ENCODE peak calls at places on chromosome 10, in five cellular contexts. A is Karpas-422, D is H9, V is H1, G is mammary epithelial cell. J is an unnamed sample. For H3K9me3, the result is how much of the 10 kb centered on the place peaks cover.

GRCh38 chr10:126663328-126663727 is 7.2 kb downstream of the C10orf90 start:
- DNase-seq in A (no peak), G (no peak), V (no peak), D (no peak), J (peak)

GRCh38 chr10:103021897-103022286 is 103.8 kb downstream of the CNNM2 start:
- DNase-seq in G (peak), D (no peak), A (no peak), V (no peak), J (no peak)

GRCh38 chr10:132103116-132103910 is 37.6 kb downstream of the JAKMIP3 start:
- DNase-seq in D (no peak), A (no peak), G (no peak), V (no peak), J (no peak)

GRCh38 chr10:3708830-3709229 is 76.2 kb downstream of the KLF6 start:
- DNase-seq in A (no peak), D (no peak), G (no peak), V (no peak), J (no peak)

GRCh38 chr10:63976538-63976937 is 455.3 kb downstream of the REEP3 start:
- DNase-seq in G (peak), V (no peak), A (peak), D (peak), J (no peak)

GRCh38 chr10:6647811-6648526 is 67.9 kb upstream of the PRKCQ start:
- DNase-seq in G (peak), A (peak), D (peak), V (peak), J (no peak)

GRCh38 chr10:105206616-105207015 is 565.5 kb downstream of the SORCS3 start:
- DNase-seq in D (no peak), A (no peak), G (no peak), V (no peak), J (no peak)

GRCh38 chr10:88401671-88402347 is 181.3 kb downstream of the RNLS start:
- DNase-seq in A (no peak), V (no peak), G (peak), D (no peak), J (no peak)

GRCh38 chr10:79404231-79404609 is 41.2 kb downstream of the ZCCHC24 start:
- DNase-seq in D (no peak), G (peak), A (no peak), V (no peak), J (peak)

GRCh38 chr10:127797339-127797738 is 60.4 kb downstream of the FOXI2 start:
- DNase-seq in G (no peak), D (peak), V (peak), A (no peak), J (no peak)

GRCh38 chr10:101001225-101002035 is 1.8 kb downstream of the LZTS2 start:
- DNase-seq in V (no peak), D (no peak), A (no peak), G (peak), J (peak)

GRCh38 chr10:50558368-50558767 is 65.4 kb downstream of the SGMS1 start:
- DNase-seq in D (no peak), G (no peak), V (no peak), A (no peak), J (no peak)

GRCh38 chr10:6045600-6046457 is 16.3 kb downstream of the IL2RA start:
- DNase-seq in A (no peak), V (no peak), G (no peak), D (no peak), J (peak)

GRCh38 chr10:91804126-91804510 is 5.9 kb downstream of the TNKS2 start:
- DNase-seq in G (no peak), A (no peak), D (no peak), V (no peak), J (no peak)

GRCh38 chr10:89367529-89367928 is 10.3 kb upstream of the IFIT1B start:
- DNase-seq in G (no peak), V (no peak), A (no peak), D (no peak), J (no peak)

GRCh38 chr10:79274279-79275104 is 72.8 kb upstream of the PPIF start:
- DNase-seq in G (peak), V (no peak), A (no peak), D (no peak), J (peak)

GRCh38 chr10:101035314-101035713 is 4.3 kb downstream of the SFXN3 start:
- DNase-seq in V (no peak), A (no peak), G (no peak), D (no peak), J (no peak)

GRCh38 chr10:97718659-97719142 is 5.2 kb downstream of the MARVELD1 start:
- DNase-seq in A (no peak), D (no peak), G (peak), V (no peak), J (peak)

GRCh38 chr10:127921075-127921750 is 14.3 kb downstream of the PTPRE start:
- DNase-seq in A (no peak), D (no peak), G (no peak), V (no peak), J (peak)

GRCh38 chr10:132849546-132850031 is 63.6 kb upstream of the NKX6-2 start:
- DNase-seq in V (no peak), A (no peak), D (peak), G (no peak), J (peak)

GRCh38 chr10:13099144-13099665 is 758 bp upstream of the OPTN start:
- DNase-seq in V (peak), D (peak), G (peak), A (no peak), J (peak)

GRCh38 chr10:127694580-127695193 is 42.3 kb upstream of the FOXI2 start:
- DNase-seq in D (peak), A (peak), G (peak), V (peak), J (no peak)

GRCh38 chr10:69344591-69345244 is 66.4 kb downstream of the HK1 start:
- DNase-seq in G (no peak), D (no peak), V (no peak), A (peak), J (no peak)

GRCh38 chr10:29104661-29105369 is 184.1 kb upstream of the LYZL1 start:
- DNase-seq in A (no peak), D (no peak), G (no peak), V (no peak), J (no peak)

GRCh38 chr10:30433779-30434272 is at the start of gene MAP3K8:
- DNase-seq in V (peak), G (peak), D (peak), A (peak), J (peak)

GRCh38 chr10:92901819-92902234 is 53.5 kb downstream of the EXOC6 start:
- DNase-seq in G (no peak), D (no peak), V (no peak), A (no peak), J (no peak)

GRCh38 chr10:122162566-122163181 is 108.4 kb upstream of the BTBD16 start:
- DNase-seq in D (no peak), A (no peak), G (no peak), V (no peak), J (no peak)

GRCh38 chr10:23525406-23525805 is 86.5 kb downstream of the OTUD1 start:
- DNase-seq in A (peak), G (peak), D (no peak), V (no peak), J (no peak)

GRCh38 chr10:92110039-92110794 is 180.7 kb downstream of the CPEB3 start:
- DNase-seq in D (no peak), A (no peak), G (peak), V (no peak), J (no peak)

GRCh38 chr10:43846187-43846680 is 197.6 kb upstream of the ZNF32 start:
- DNase-seq in G (no peak), D (no peak), V (no peak), A (no peak), J (no peak)

GRCh38 chr10:52308251-52309031 is 5.6 kb upstream of the DKK1 start:
- DNase-seq in D (peak), V (no peak), A (peak), G (peak), J (peak)

GRCh38 chr10:132135398-132135872 is 51.3 kb upstream of the DPYSL4 start:
- DNase-seq in V (no peak), D (peak), G (no peak), A (no peak), J (peak)

GRCh38 chr10:11746883-11747539 is 4.8 kb downstream of the ECHDC3 start:
- DNase-seq in G (peak), D (no peak), V (no peak), A (no peak), J (no peak)

GRCh38 chr10:70650104-70650503 is 22.2 kb upstream of the ADAMTS14 start:
- DNase-seq in V (no peak), G (no peak), A (peak), D (no peak), J (no peak)

GRCh38 chr10:70650751-70651150 is 21.6 kb upstream of the ADAMTS14 start:
- DNase-seq in V (no peak), G (no peak), A (peak), D (no peak), J (no peak)

GRCh38 chr10:70648427-70648826 is 23.9 kb upstream of the ADAMTS14 start:
- DNase-seq in D (no peak), A (peak), V (no peak), G (peak), J (no peak)

GRCh38 chr10:70649526-70649925 is 22.8 kb upstream of the ADAMTS14 start:
- DNase-seq in G (peak), V (no peak), A (peak), D (no peak), J (no peak)

DNA sequence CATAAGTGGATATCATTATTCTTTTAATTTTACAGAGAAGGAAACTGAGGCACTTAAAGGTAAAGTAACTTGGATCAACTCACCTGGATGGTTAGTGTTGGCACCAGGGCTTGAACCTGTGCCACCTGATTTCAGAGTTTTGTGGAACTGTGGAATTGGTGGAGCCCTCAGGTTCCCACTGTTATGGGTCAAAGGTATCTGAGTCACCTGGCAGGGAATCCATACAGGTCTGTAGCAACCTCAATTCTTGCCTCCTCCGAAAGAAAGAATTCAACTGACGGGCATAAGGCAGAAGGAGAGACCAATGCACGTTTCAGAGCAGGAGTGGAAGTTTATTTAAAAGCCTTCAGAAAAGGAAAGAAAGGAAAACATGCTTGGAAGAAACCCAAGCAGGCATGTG is 25.2 kb upstream of the ADAMTS14 start:
- DNase-seq in V (no peak), D (no peak), A (peak), G (no peak), J (no peak)
- H3K9me3 ChIP-seq in V (under half), D (under half), A (under half), G (under half), J (under half)

DNA sequence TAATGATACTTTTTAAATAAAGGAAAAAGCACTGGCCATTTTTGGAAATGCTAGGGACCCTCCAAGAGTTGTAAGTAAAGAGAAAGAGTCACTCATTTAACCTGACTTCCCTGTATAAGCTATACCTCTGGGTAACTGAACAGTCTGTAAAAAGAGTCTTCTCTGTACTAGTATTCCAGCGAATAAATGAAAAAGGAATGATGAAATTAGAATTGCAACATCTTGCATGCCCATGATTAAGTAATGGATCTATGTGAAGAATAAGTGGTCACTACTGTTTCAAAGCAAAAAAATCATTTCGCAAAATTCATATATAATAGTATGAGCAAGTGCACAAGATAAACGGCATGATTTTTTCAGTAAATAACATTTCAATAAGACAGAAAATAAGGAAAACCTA is 116.8 kb downstream of the ZFAND4 start:
- DNase-seq in A (no peak), D (no peak), G (no peak), V (no peak), J (no peak)
- H3K9me3 ChIP-seq in A (under half), D (under half), G (under half), V (under half), J (under half)

GRCh38 chr10:62343000-62343399 is 31.2 kb upstream of the ZNF365 start:
- DNase-seq in G (no peak), V (no peak), A (no peak), D (no peak), J (no peak)

GRCh38 chr10:62336404-62336803 is 37.8 kb upstream of the ZNF365 start:
- DNase-seq in A (no peak), D (peak), V (no peak), G (peak), J (no peak)

DNA sequence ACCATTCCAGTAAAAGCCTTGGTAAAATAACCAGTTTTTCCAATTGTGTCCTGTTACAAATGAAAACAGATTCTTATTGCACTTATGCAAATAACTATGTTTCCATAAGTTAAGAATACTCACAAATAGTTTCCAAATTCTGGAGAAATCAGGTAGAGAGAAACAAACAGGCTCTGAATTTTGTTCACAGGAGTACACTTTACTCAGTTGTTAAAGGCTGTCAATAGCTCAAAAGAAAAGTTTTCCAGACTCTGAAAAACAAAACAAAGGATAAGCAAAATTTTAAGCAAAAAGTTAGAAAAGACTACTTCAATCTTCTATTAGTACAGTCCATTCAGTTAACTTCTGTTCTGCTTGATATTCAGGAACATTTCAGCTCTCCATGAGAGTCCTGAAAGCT is 32.8 kb upstream of the ZNF365 start:
- DNase-seq in A (no peak), V (no peak), G (no peak), D (no peak), J (no peak)
- H3K9me3 ChIP-seq in A (under half), V (under half), G (under half), D (under half), J (under half)

GRCh38 chr10:112367516-112367915 is 6.4 kb upstream of the ACSL5 start:
- DNase-seq in D (peak), G (no peak), A (no peak), V (no peak), J (no peak)
- H3K9me3 ChIP-seq in D (under half), G (under half), A (under half), V (under half), J (under half)

DNA sequence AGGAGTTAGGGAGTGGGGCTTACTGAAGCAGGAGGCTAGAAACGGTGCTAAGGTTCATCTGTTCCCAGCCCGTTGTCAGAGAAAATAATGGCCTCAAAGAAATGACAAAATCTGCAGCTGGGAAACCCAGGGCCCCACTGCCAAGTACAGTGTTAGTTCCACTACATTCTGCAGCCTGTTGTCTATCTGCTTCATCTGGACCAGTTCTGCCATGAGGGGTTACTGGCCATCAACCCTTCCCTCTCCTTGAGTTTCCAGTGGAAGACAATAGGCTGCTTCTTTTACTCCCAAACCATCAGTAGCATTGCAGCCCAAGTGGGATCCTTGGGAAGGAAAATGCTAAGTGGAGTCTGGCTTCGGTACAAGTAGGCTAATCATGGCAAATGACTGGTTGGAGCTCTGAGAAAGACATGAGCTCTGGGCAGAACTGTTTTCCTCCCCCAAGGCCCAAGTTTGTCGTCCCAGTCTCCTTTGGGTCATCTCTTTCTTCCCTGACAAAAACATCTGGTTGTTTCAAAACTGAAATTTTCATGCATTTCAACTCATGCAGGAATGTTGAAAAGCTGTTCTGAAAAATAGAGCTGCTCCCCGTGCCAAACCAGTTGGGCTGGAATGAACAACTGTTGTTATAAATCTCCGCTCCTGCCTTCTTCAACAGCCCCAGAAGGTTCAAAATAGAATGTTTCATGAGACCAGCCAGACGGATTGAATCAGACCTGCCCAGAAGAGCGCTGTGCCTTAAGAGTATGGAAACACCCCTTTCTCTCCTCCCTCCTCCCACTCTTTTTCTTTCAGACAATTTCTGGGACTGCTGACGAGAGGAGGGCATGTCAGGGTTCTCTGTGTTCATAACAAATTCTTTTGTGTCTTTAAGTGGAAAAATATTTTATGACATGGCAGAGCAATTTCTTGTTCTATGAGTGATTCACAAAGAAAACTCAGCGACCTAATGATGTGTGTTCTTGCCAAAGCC is 116.6 kb downstream of the RAB18 start:
- DNase-seq in D (no peak), A (no peak), V (no peak), G (peak), J (peak)
- H3K9me3 ChIP-seq in D (under half), A (under half), V (under half), G (under half), J (under half)

DNA sequence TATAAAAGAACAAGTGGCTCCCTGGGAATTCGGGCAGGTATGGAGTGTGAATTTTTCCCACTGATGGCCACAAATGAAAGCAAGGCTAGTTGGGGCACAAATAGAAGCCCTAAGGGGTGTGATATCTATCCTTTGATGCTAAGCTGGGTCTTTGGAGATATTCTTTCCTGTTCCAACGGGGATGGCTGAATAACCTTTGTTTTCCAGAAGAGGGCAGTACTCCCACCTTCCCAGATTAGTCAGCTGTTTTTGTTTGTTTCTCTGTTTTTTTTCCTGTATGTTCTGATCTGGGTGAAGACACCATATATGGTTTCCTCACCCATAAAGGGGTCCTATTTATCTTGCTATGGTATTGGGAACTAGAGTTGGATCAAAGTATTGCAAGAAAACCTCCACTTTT is 947.7 kb upstream of the SORCS1 start:
- DNase-seq in D (no peak), A (no peak), G (peak), V (peak), J (no peak)
- H3K9me3 ChIP-seq in D (under half), A (under half), G (under half), V (under half), J (under half)

GRCh38 chr10:130481076-130481930 is 345.1 kb downstream of the GLRX3 start:
- DNase-seq in G (no peak), V (no peak), A (no peak), D (no peak), J (peak)
- H3K9me3 ChIP-seq in G (under half), V (under half), A (under half), D (under half), J (under half)

DNA sequence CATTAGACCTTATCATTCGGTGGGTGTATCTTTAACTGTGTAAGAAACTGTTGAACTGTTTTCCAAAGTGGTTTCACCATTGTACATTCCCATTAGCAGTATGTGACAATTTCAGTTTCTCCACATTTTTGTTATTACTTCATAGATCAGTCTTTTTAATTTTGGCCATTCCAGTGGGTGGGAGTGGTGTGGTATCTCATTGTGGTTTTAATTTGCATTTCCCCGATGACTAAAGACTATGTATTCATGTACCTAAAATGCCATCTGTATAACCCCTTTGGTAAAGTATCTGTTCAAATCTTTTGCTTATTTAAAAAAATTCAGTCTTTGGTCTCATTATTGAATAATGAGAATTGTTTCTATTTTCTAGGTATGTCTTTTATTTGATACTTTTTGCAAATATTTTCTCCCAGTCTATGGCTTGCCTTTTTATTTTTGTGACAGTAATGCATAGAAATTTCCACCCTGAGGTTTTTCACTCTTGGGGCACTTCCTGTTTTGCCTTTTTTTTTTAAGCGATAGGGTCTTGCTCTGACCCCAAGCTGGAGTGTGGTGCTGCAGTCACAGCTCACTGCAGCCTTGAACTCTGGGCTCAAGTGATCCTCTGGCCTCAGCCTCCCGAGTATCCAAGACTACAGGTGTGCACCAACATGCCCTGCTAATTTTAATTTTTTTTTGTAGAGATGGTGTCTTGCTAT is 141.1 kb upstream of the ITGB1 start:
- DNase-seq in A (peak), V (no peak), D (no peak), G (peak), J (no peak)
- H3K9me3 ChIP-seq in A (under half), V (under half), D (under half), G (under half), J (under half)